ENCODE peak calls at places on chromosome 14, in five cellular contexts. H is A673, P is fibroblast of lung, L is HepG2, Q is GM23338. I is an unnamed sample.

GRCh38 chr14:46048127-46048526 is 603.5 kb downstream of the RPL10L start:
- DNase-seq in P (peak), Q (peak), H (peak), L (peak), I (peak)

GRCh38 chr14:52013984-52014600 is 24.7 kb downstream of the RTRAF start:
- DNase-seq in L (no peak), H (peak), Q (peak), P (no peak), I (peak)

GRCh38 chr14:36661506-36662257 is at the start of gene PAX9:
- DNase-seq in H (peak), P (peak), Q (peak), L (peak), I (peak)

GRCh38 chr14:77882631-77883030 is 82.7 kb downstream of the ADCK1 start:
- DNase-seq in Q (no peak), H (no peak), P (no peak), L (no peak), I (peak)

GRCh38 chr14:34920339-34920738 is 45.2 kb upstream of the BAZ1A start:
- DNase-seq in Q (no peak), P (peak), L (no peak), H (no peak), I (no peak)

GRCh38 chr14:33943081-33943480 is 7.8 kb downstream of the EGLN3 start:
- DNase-seq in Q (no peak), H (peak), P (no peak), L (no peak), I (no peak)

GRCh38 chr14:33477752-33478151 is 473.1 kb downstream of the EGLN3 start:
- DNase-seq in Q (peak), L (no peak), H (peak), P (peak), I (no peak)

GRCh38 chr14:88617479-88617878 is 54.6 kb downstream of the ZC3H14 start:
- DNase-seq in P (no peak), Q (no peak), L (no peak), H (no peak), I (no peak)

GRCh38 chr14:47675489-47676300 is at the start of gene MDGA2:
- DNase-seq in H (peak), L (no peak), P (peak), Q (peak), I (peak)

GRCh38 chr14:35333797-35334743 is 41.9 kb downstream of the PSMA6 start:
- DNase-seq in H (no peak), L (peak), Q (no peak), P (no peak), I (no peak)

DNA sequence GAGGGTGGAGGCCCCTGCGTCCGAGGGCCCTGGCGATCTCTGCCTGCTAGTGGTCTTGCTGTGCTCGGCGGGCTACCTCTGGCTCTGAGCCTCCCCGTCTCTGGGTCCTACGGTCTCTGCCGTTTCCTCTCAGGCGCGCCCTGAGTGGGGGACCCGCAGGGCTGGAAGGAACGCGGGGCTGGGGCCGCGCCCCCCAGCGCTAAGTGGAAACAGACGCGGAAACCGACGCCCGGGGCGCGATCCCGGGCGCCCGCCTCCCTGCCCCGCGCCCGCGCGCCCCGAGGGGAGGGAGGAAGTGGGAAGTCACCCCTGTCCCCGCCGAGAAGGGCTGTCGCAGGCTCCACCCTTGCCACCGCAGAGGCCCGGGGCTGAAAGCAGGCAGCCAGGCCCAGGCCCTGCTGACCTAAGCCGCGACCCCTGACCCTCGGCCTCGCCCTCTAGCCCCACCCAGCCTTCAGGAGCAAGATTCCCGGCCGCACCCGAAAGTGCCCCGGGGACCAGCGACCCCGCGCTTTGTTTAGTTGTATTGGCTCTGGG is 831 bp downstream of the CRIP1 start:
- DNase-seq in Q (no peak), P (no peak), L (no peak), H (no peak), I (no peak)
- TF ChIP-seq EZH2 in Q (peak), P (peak), L (no peak), H (no peak), I (no peak)

GRCh38 chr14:56796259-56796658 is 14.0 kb downstream of the OTX2 start:
- DNase-seq in Q (peak), P (no peak), H (peak), L (no peak), I (no peak)

GRCh38 chr14:56794088-56794556 is 16.2 kb downstream of the OTX2 start:
- DNase-seq in Q (peak), H (no peak), P (no peak), L (no peak), I (no peak)

GRCh38 chr14:56795284-56795622 is 15.0 kb downstream of the OTX2 start:
- DNase-seq in Q (no peak), L (no peak), H (no peak), P (no peak), I (no peak)

GRCh38 chr14:56797003-56797568 is 13.2 kb downstream of the OTX2 start:
- DNase-seq in L (no peak), Q (peak), H (no peak), P (no peak), I (peak)

DNA sequence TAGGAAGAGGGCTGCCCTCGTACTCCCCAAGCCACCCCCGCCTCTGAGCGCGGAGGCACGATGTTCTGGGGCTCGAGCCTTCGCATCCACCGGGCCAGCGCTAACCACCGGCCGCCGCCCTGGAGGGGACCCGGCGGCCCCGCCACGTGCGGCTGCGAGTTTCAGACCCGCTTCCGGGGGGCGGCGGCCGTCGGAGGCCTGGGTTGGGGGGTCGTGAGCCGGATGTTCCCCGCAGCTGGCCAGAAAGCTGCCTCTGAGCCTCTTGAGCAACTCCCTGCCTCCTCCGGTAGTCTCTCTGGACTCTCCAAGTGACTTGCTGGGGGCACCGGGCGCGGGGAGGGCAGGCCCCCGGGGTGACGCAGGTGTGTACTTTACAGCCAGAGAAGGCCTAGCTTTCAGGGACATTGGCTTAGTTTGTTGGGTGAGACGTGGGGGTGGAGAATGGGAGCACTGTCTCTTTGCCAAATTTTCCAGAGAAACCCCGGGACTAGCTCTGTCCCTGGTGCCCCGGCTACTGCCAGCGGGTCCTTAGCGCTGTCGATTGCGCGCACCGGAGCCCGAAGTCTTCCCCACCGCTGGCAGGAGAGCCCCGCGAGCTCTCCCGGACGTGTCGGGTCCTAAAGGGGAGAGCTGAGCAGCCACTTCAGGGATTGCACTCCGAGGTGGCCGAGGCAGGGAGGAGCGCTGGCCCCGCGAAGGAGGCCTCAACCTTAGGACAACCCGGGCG is 15.6 kb downstream of the OTX2 start:
- DNase-seq in L (no peak), Q (peak), H (no peak), P (no peak), I (no peak)
- TF ChIP-seq EZH2 in L (no peak), Q (peak), H (no peak), P (no peak), I (no peak)

GRCh38 chr14:28771168-28771567 is 4.6 kb downstream of the FOXG1 start:
- DNase-seq in P (no peak), H (no peak), Q (no peak), L (no peak), I (no peak)

GRCh38 chr14:28772613-28773012 is 6.0 kb downstream of the FOXG1 start:
- DNase-seq in H (no peak), P (peak), Q (no peak), L (no peak), I (no peak)

GRCh38 chr14:28774764-28775738 is 8.5 kb downstream of the FOXG1 start:
- DNase-seq in P (no peak), H (no peak), Q (no peak), L (no peak), I (no peak)

GRCh38 chr14:28773917-28774691 is 7.5 kb downstream of the FOXG1 start:
- DNase-seq in P (peak), L (no peak), H (peak), Q (peak), I (peak)

DNA sequence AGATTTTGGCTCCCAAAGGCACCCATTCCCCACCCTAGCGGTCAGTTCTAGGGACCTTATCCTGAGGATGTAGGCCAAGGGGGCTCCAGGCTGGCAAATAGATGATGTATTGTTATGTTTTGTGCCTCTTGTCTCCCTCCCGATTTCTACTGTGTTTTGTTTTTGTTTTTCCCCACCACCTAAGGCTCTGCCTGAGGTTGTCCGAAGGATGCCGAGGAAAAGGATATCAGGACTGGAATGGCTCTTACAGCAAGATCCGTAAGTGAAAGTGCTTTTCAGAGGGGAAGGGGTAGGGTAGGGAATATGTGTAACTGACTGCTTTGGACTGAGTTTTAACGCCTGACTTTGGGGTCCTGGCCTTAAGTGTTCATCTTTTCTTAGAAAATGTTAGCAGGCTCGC is 6.6 kb downstream of the FOXG1 start:
- DNase-seq in P (no peak), H (no peak), L (no peak), Q (no peak), I (no peak)
- TF ChIP-seq EZH2 in P (no peak), H (peak), L (no peak), Q (peak), I (no peak)

DNA sequence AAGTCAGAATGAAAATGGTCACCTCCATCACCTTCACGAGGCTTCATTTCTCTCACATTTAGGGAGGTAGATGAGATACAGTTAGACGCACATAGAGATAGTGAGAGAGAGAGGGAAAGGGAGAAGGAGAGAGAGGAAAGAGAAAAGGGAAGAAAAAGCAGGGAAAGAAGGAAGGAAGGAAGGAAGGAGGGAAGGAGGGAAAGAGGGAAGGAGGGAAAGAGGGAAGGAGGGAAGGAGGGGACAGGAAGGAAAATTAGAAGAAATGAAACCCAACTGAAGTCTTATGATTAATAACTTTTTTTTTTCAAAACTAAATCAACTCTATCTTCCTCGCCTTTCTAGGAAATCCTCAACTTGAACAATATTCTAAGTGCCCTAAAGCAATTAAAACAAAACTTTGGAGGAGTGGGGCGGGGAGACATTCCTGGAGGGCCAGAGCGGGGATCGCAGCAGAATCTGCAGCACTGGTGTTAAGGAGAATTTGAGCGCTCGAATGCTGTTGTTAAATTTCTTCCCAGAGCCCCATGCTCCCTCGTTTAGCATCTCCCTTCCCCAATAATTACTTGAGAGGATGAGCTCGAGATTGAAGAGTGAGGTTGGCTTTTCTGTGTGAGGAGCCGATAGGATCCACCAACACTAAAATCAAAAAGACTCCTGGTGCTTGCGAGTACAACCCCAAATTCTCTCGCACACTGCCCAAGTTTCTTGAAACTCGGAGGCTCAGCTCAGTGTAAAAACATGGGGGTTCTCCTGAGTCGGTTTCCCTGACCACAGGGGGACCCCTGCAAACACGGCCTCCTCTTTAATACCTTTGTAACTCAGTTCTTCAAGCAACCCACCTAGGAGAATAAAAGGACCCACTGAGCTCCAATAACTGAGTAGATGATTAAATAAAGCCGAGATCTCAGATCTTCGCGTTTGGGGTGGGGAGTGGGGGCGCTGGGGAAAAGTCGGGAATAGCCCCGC is 10.4 kb upstream of the FOXG1 start:
- DNase-seq in P (no peak), Q (peak), H (no peak), L (no peak), I (no peak)
- TF ChIP-seq EZH2 in P (peak), Q (peak), H (no peak), L (no peak), I (peak)

GRCh38 chr14:54944737-54945391 is 42.2 kb upstream of the GCH1 start:
- DNase-seq in Q (no peak), L (peak), P (no peak), H (no peak), I (no peak)
- TF ChIP-seq EZH2 in Q (no peak), L (no peak), P (no peak), H (no peak), I (no peak)

DNA sequence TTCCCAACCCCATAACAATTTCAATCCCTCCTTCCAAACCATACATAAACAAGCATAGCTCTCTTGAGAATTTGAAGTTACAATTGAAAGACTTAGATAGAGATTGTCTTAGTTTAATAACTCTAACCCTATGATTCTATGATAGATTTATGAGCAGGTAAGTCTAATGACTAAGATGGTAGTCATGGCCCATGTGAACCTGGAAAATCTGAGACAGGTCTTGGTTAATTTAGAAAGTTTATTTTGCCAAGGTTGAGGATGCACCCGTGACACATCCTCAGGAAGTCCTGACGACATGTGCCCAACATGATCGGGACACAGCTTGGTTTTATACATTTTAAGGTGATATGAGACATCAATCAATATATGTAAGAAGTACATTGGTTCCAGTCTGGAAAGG is 248.8 kb downstream of the KCNH5 start:
- DNase-seq in P (no peak), Q (no peak), L (no peak), H (no peak), I (no peak)
- TF ChIP-seq EZH2 in P (no peak), Q (no peak), L (no peak), H (no peak), I (no peak)

GRCh38 chr14:92407395-92407794 is 84.4 kb downstream of the SLC24A4 start:
- DNase-seq in H (no peak), L (no peak), P (no peak), Q (no peak), I (no peak)
- TF ChIP-seq EZH2 in H (no peak), L (no peak), P (no peak), Q (no peak), I (no peak)

DNA sequence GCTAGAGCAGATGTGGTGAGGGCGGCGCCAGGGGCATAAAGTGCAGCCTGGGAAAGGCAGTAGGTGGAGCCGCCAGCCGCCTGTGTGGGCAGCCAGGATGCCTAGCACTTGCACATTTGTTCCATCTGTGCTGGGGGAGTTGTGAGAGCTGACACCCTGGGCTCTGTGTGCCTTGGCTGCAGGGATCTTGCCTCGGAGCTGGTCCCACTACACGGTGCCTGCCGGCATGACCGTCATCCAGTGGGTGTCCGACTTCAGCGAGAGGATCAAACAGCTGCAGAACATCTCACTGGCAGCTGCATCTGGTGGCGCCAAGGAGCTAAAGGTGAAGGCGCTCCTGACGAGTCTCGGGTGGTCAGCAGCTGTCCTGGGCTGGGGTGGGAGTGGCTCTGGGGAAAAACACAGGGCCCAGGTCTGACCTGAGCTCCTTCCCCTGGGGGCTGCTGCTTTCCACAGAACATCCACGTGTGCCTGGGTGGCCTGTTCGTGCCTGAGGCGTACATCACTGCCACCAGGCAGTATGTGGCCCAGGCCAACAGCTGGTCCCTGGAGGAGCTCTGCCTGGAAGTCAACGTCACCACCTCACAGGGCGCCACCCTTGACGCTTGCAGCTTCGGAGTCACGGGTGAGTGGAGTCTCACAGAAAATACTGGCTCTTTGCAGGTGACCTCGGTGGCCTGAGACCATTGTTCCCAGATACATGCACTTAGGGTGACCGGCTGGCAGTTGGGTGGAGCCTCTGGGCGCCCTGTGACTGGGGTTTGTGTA is 37.4 kb downstream of the HSP90AA1 start:
- DNase-seq in L (no peak), Q (no peak), H (no peak), P (no peak), I (no peak)
- TF ChIP-seq EZH2 in L (no peak), Q (no peak), H (no peak), P (no peak), I (no peak)

GRCh38 chr14:103104389-103104653 is 9.8 kb downstream of the EXOC3L4 start:
- DNase-seq in Q (no peak), P (no peak), H (no peak), L (no peak), I (no peak)
- TF ChIP-seq EZH2 in Q (peak), P (peak), H (peak), L (no peak), I (no peak)

I was measured in GM23248.